ENCODE peak calls at places on chromosome 21, in four cellular contexts. One of them, this sample, is unnamed.

GRCh38 chr21:30714436-30714835 is 4.1 kb downstream of the KRTAP21-3 start:
- DNase-seq in K562: no peak
- DNase-seq in H1: no peak
- DNase-seq in HepG2: no peak
- DNase-seq in this sample: no peak

GRCh38 chr21:36589352-36589971 is 109.5 kb upstream of the SIM2 start:
- DNase-seq in K562: peak
- DNase-seq in H1: no peak
- DNase-seq in HepG2: peak
- DNase-seq in this sample: peak

GRCh38 chr21:41147979-41148355 is 20.0 kb upstream of the BACE2 start:
- DNase-seq in K562: no peak
- DNase-seq in H1: no peak
- DNase-seq in HepG2: no peak
- DNase-seq in this sample: no peak

GRCh38 chr21:18164933-18165332 is 79.7 kb upstream of the CHODL start:
- DNase-seq in K562: no peak
- DNase-seq in H1: no peak
- DNase-seq in HepG2: no peak
- DNase-seq in this sample: no peak

GRCh38 chr21:31911138-31911907 is 38.5 kb downstream of the HUNK start:
- DNase-seq in K562: no peak
- DNase-seq in H1: no peak
- DNase-seq in HepG2: no peak
- DNase-seq in this sample: peak

GRCh38 chr21:17921579-17922530 is 102.7 kb upstream of the C21orf91 start:
- DNase-seq in K562: no peak
- DNase-seq in H1: no peak
- DNase-seq in HepG2: no peak
- DNase-seq in this sample: no peak

GRCh38 chr21:31537872-31538576 is 121.5 kb upstream of the SOD1 start:
- DNase-seq in K562: peak
- DNase-seq in H1: no peak
- DNase-seq in HepG2: no peak
- DNase-seq in this sample: no peak

GRCh38 chr21:43306911-43307676 is 119.8 kb downstream of the SIK1 start:
- DNase-seq in K562: peak
- DNase-seq in H1: no peak
- DNase-seq in HepG2: peak
- DNase-seq in this sample: peak

GRCh38 chr21:25170681-25171080 is 436.6 kb downstream of the MRPL39 start:
- DNase-seq in K562: no peak
- DNase-seq in H1: no peak
- DNase-seq in HepG2: no peak
- DNase-seq in this sample: no peak

GRCh38 chr21:38984982-38985422 is 179.3 kb downstream of the ETS2 start:
- DNase-seq in K562: no peak
- DNase-seq in H1: no peak
- DNase-seq in HepG2: no peak
- DNase-seq in this sample: no peak

GRCh38 chr21:14088391-14088790 is 122.4 kb downstream of the LIPI start:
- DNase-seq in K562: no peak
- DNase-seq in H1: no peak
- DNase-seq in HepG2: no peak
- DNase-seq in this sample: no peak

GRCh38 chr21:18235545-18235944 is 9.1 kb upstream of the CHODL start:
- DNase-seq in K562: no peak
- DNase-seq in H1: no peak
- DNase-seq in HepG2: no peak
- DNase-seq in this sample: no peak

GRCh38 chr21:40681164-40681859 is 165.6 kb downstream of the DSCAM start:
- DNase-seq in K562: no peak
- DNase-seq in H1: no peak
- DNase-seq in HepG2: no peak
- DNase-seq in this sample: no peak

GRCh38 chr21:38289697-38290096 is 32.9 kb downstream of the KCNJ15 start:
- DNase-seq in K562: no peak
- DNase-seq in H1: no peak
- DNase-seq in HepG2: no peak
- DNase-seq in this sample: no peak

GRCh38 chr21:29168874-29169273 is 38.4 kb downstream of the MAP3K7CL start:
- DNase-seq in K562: no peak
- DNase-seq in H1: no peak
- DNase-seq in HepG2: peak
- DNase-seq in this sample: peak

GRCh38 chr21:23876925-23877558 is 1730.2 kb downstream of the MRPL39 start:
- DNase-seq in K562: no peak
- DNase-seq in H1: no peak
- DNase-seq in HepG2: no peak
- DNase-seq in this sample: no peak

GRCh38 chr21:37367301-37367757 is 756 bp downstream of the DYRK1A start:
- DNase-seq in K562: peak
- DNase-seq in H1: no peak
- DNase-seq in HepG2: no peak
- DNase-seq in this sample: no peak

GRCh38 chr21:29307718-29308455 is 9.2 kb downstream of the BACH1 start:
- DNase-seq in K562: no peak
- DNase-seq in H1: no peak
- DNase-seq in HepG2: no peak
- DNase-seq in this sample: no peak

GRCh38 chr21:39713905-39714304 is 31.1 kb upstream of the IGSF5 start:
- DNase-seq in K562: no peak
- DNase-seq in H1: no peak
- DNase-seq in HepG2: no peak
- DNase-seq in this sample: no peak

GRCh38 chr21:38234395-38235142 is 22.2 kb upstream of the KCNJ15 start:
- DNase-seq in K562: no peak
- DNase-seq in H1: no peak
- DNase-seq in HepG2: no peak
- DNase-seq in this sample: no peak

GRCh38 chr21:36754241-36754881 is 55.4 kb downstream of the SIM2 start:
- DNase-seq in K562: no peak
- DNase-seq in H1: no peak
- DNase-seq in HepG2: no peak
- DNase-seq in this sample: no peak

GRCh38 chr21:31201144-31201543 is 142.9 kb downstream of the TIAM1 start:
- DNase-seq in K562: no peak
- DNase-seq in H1: no peak
- DNase-seq in HepG2: no peak
- DNase-seq in this sample: no peak

GRCh38 chr21:36194024-36194423 is 37.4 kb downstream of the DOP1B start:
- DNase-seq in K562: no peak
- DNase-seq in H1: no peak
- DNase-seq in HepG2: no peak
- DNase-seq in this sample: no peak

GRCh38 chr21:31873696-31874599 is 1.1 kb downstream of the HUNK start:
- DNase-seq in K562: peak
- DNase-seq in H1: no peak
- DNase-seq in HepG2: no peak
- DNase-seq in this sample: peak

GRCh38 chr21:31218830-31219608 is 125.0 kb downstream of the TIAM1 start:
- DNase-seq in K562: no peak
- DNase-seq in H1: no peak
- DNase-seq in HepG2: no peak
- DNase-seq in this sample: no peak

GRCh38 chr21:22120616-22121266 is 1122.5 kb downstream of the NCAM2 start:
- DNase-seq in K562: peak
- DNase-seq in H1: peak
- DNase-seq in HepG2: no peak
- DNase-seq in this sample: peak

GRCh38 chr21:37454869-37455503 is 88.4 kb downstream of the DYRK1A start:
- DNase-seq in K562: no peak
- DNase-seq in H1: no peak
- DNase-seq in HepG2: no peak
- DNase-seq in this sample: no peak

GRCh38 chr21:37461494-37461893 is 94.9 kb downstream of the DYRK1A start:
- DNase-seq in K562: no peak
- DNase-seq in H1: no peak
- DNase-seq in HepG2: no peak
- DNase-seq in this sample: no peak

GRCh38 chr21:37367758-37368535 is 1.4 kb downstream of the DYRK1A start:
- DNase-seq in K562: no peak
- DNase-seq in H1: no peak
- DNase-seq in HepG2: no peak
- DNase-seq in this sample: no peak

GRCh38 chr21:34639250-34639649 is 24.3 kb upstream of the RCAN1 start:
- DNase-seq in K562: no peak
- DNase-seq in H1: no peak
- DNase-seq in HepG2: no peak
- DNase-seq in this sample: no peak

GRCh38 chr21:34642211-34643075 is 26.4 kb upstream of the CLIC6 start:
- DNase-seq in K562: no peak
- DNase-seq in H1: no peak
- DNase-seq in HepG2: no peak
- DNase-seq in this sample: no peak

GRCh38 chr21:34640858-34641257 is 25.9 kb upstream of the RCAN1 start:
- DNase-seq in K562: no peak
- DNase-seq in H1: no peak
- DNase-seq in HepG2: no peak
- DNase-seq in this sample: peak

GRCh38 chr21:34636961-34637360 is 22.0 kb upstream of the RCAN1 start:
- DNase-seq in K562: no peak
- DNase-seq in H1: no peak
- DNase-seq in HepG2: no peak
- DNase-seq in this sample: no peak

GRCh38 chr21:34639882-34640788 is 25.2 kb upstream of the RCAN1 start:
- DNase-seq in K562: peak
- DNase-seq in H1: no peak
- DNase-seq in HepG2: no peak
- DNase-seq in this sample: no peak
- TF ChIP-seq PHF8 in K562: no peak
- TF ChIP-seq PHF8 in H1: no peak
- TF ChIP-seq PHF8 in HepG2: no peak
- TF ChIP-seq PHF8 in this sample: no peak

GRCh38 chr21:33334824-33335223 is 10.1 kb downstream of the IFNAR1 start:
- DNase-seq in K562: no peak
- DNase-seq in H1: no peak
- DNase-seq in HepG2: no peak
- DNase-seq in this sample: no peak
- TF ChIP-seq PHF8 in K562: no peak
- TF ChIP-seq PHF8 in H1: no peak
- TF ChIP-seq PHF8 in HepG2: no peak
- TF ChIP-seq PHF8 in this sample: no peak

DNA sequence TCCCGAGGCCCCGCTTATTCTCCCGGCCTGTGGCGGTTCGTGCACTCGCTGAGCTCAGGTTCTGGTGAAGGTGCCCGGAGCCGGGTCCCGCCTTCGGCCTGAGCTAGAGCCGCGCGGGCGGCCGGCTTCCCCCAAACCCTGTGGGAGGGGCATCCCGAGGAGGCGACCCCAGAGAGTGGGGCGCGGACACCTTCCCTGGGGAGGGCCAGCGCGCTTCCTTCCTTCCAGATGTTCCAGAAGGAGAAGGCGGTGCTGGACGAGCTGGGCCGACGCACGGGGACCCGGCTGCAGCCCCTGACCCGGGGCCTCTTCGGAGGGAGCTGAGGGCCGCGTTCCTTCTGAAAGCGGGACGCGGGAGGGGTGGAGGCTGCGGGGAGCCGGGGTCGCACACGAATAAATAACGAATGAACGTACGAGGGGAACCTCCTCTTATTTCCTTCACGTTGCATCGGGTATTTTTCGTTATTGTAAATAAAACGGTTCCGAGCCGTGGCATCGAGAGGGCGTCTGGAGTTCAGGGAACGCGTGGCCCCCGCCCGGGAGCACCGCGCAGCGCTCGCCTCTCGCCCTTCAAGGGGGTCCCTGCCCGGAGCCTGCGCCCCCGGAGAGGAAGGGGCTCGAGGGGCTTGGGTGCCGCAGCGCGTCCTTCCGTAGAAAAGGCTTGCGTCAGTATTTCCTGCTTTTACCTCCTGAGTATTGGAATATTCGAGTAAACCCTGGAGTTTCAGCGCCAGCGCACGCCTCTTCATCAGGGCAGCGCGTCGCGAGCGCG is 11.4 kb downstream of the YBEY start:
- DNase-seq in K562: no peak
- DNase-seq in H1: no peak
- DNase-seq in HepG2: no peak
- DNase-seq in this sample: no peak
- TF ChIP-seq PHF8 in K562: no peak
- TF ChIP-seq PHF8 in H1: no peak
- TF ChIP-seq PHF8 in HepG2: no peak
- TF ChIP-seq PHF8 in this sample: no peak

GRCh38 chr21:26969971-26970725 is 3.3 kb upstream of the ADAMTS5 start:
- DNase-seq in K562: no peak
- DNase-seq in H1: no peak
- DNase-seq in HepG2: no peak
- DNase-seq in this sample: no peak
- TF ChIP-seq PHF8 in K562: no peak
- TF ChIP-seq PHF8 in H1: no peak
- TF ChIP-seq PHF8 in HepG2: no peak
- TF ChIP-seq PHF8 in this sample: no peak

GRCh38 chr21:16535100-16535418 is 805.3 kb downstream of the USP25 start:
- DNase-seq in K562: no peak
- DNase-seq in H1: no peak
- DNase-seq in HepG2: no peak
- DNase-seq in this sample: peak
- TF ChIP-seq PHF8 in K562: no peak
- TF ChIP-seq PHF8 in H1: no peak
- TF ChIP-seq PHF8 in HepG2: no peak
- TF ChIP-seq PHF8 in this sample: no peak

DNA sequence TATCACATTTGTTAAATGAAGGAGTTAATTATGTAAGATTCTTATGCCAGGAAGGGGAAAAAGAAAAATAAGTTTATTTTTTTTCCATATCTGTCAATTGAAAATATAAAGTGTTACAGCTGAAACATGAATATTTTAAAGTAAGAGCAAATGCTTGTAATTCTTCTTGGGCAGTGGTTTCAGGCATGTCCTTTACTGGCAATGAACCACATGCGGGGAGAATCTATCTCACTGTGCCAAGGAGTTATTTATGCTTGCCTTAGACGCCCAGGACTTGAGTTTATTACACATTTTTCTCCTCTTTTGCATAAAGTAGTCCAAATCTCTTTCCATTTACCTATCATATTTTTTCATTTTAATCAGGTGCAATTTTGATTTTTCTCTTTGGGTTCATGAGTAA is 207.8 kb upstream of the NRIP1 start:
- DNase-seq in K562: no peak
- DNase-seq in H1: no peak
- DNase-seq in HepG2: no peak
- DNase-seq in this sample: no peak
- TF ChIP-seq PHF8 in K562: no peak
- TF ChIP-seq PHF8 in H1: no peak
- TF ChIP-seq PHF8 in HepG2: no peak
- TF ChIP-seq PHF8 in this sample: no peak